ENCODE peak calls at places on chromosome 19, in four cellular contexts. Z is left lung, Q is hypothalamus, D is NCI-H1092 treated with DMSO at 0.1 percent for 48 hours. M is an unnamed sample.

GRCh38 chr19:17542793-17543582 is 12.5 kb upstream of the COLGALT1 start:
- DNase-seq in Z (no peak), Q (no peak), D (no peak), M (no peak)

GRCh38 chr19:29491995-29492577 is 33.7 kb upstream of the VSTM2B start:
- DNase-seq in Q (no peak), Z (no peak), D (no peak), M (no peak)

GRCh38 chr19:13007292-13008045 is 12.2 kb downstream of the NFIX start:
- DNase-seq in Z (peak), Q (no peak), D (no peak), M (peak)

GRCh38 chr19:24052811-24053210 is 34.2 kb upstream of the ZNF254 start:
- DNase-seq in Q (no peak), D (no peak), Z (no peak), M (peak)

GRCh38 chr19:49142866-49143335 is 12.3 kb downstream of the HRC start:
- DNase-seq in D (peak), Z (peak), Q (peak), M (peak)

GRCh38 chr19:13234518-13234917 is 84.3 kb downstream of the IER2 start:
- DNase-seq in D (no peak), Z (peak), Q (no peak), M (no peak)

GRCh38 chr19:38209671-38210457 is 14.2 kb downstream of the DPF1 start:
- DNase-seq in Z (peak), Q (peak), D (peak), M (peak)

GRCh38 chr19:722553-723101 is 13.9 kb downstream of the PALM start:
- DNase-seq in Z (no peak), D (no peak), Q (no peak), M (no peak)

GRCh38 chr19:41957838-41958366 is 1.2 kb downstream of the RABAC1 start:
- DNase-seq in D (peak), Q (no peak), Z (peak), M (peak)

GRCh38 chr19:35211545-35212230 is 16.9 kb downstream of the FAM187B start:
- DNase-seq in Q (no peak), D (no peak), Z (peak), M (no peak)

GRCh38 chr19:19461671-19462622 is 53.4 kb downstream of the TSSK6 start:
- DNase-seq in Q (no peak), Z (peak), D (peak), M (peak)

GRCh38 chr19:17784201-17785008 is 10.5 kb upstream of the B3GNT3 start:
- DNase-seq in Q (peak), D (peak), Z (peak), M (peak)

GRCh38 chr19:1469200-1469935 is 9.6 kb downstream of the C19orf25 start:
- DNase-seq in Q (no peak), Z (no peak), D (no peak), M (no peak)

GRCh38 chr19:35501684-35502083 is 11.4 kb upstream of the KRTDAP start:
- DNase-seq in D (no peak), Q (no peak), Z (no peak), M (peak)

GRCh38 chr19:11242864-11243797 is 3.7 kb downstream of the ANGPTL8 start:
- DNase-seq in D (peak), Q (peak), Z (peak), M (peak)

GRCh38 chr19:3100331-3100730 is 6.2 kb downstream of the GNA11 start:
- DNase-seq in Q (no peak), Z (no peak), D (no peak), M (no peak)

GRCh38 chr19:45419895-45420294 is 3.8 kb downstream of the ERCC1 start:
- DNase-seq in Q (no peak), D (no peak), Z (no peak), M (no peak)

GRCh38 chr19:29651622-29652394 is 13.5 kb upstream of the PLEKHF1 start:
- DNase-seq in Q (no peak), Z (no peak), D (no peak), M (no peak)

GRCh38 chr19:6212403-6213265 is 67.1 kb downstream of the MLLT1 start:
- DNase-seq in Q (no peak), D (no peak), Z (peak), M (no peak)

GRCh38 chr19:16366433-16367268 is 42.0 kb downstream of the KLF2 start:
- DNase-seq in D (no peak), Z (no peak), Q (no peak), M (peak)

GRCh38 chr19:36120092-36120983 is 5.1 kb downstream of the TBCB start:
- DNase-seq in D (no peak), Q (no peak), Z (no peak), M (no peak)

M was measured in foreskin fibroblast.